ENCODE peak calls at places on chromosomes 4 and X, in four cellular contexts. D is GM12878, O is K562, Y is HepG2. E is an unnamed sample.

GRCh38 chrX:47143894-47144625 is 442 bp downstream of the NDUFB11 start:
- DNase-seq in D (peak), O (peak), Y (no peak), E (no peak)

GRCh38 chr4:78644744-78645330 is 93.3 kb downstream of the ANXA3 start:
- DNase-seq in D (no peak), O (peak), Y (peak), E (peak)

GRCh38 chr4:6534618-6535328 is 40.2 kb upstream of the MAN2B2 start:
- DNase-seq in D (no peak), O (no peak), Y (no peak), E (no peak)

GRCh38 chr4:56821394-56822263 is at the start of gene SPINK2:
- DNase-seq in D (no peak), O (peak), Y (no peak), E (peak)

GRCh38 chr4:26140150-26140898 is 180.5 kb upstream of the RBPJ start:
- DNase-seq in D (no peak), O (peak), Y (no peak), E (no peak)

GRCh38 chr4:155426953-155427352 is 50.2 kb upstream of the MAP9 start:
- DNase-seq in D (no peak), O (no peak), Y (no peak), E (peak)

GRCh38 chrX:110569506-110569905 is 210.9 kb downstream of the RTL9 start:
- DNase-seq in D (no peak), O (no peak), Y (no peak), E (no peak)

GRCh38 chr4:25111648-25112196 is 48.5 kb downstream of the SEPSECS start:
- DNase-seq in D (no peak), O (no peak), Y (no peak), E (no peak)

GRCh38 chr4:104860227-104861123 is 286.2 kb upstream of the TET2 start:
- DNase-seq in D (peak), O (peak), Y (peak), E (peak)

GRCh38 chr4:119823891-119824290 is 195.3 kb upstream of the PDE5A start:
- DNase-seq in D (no peak), O (no peak), Y (no peak), E (no peak)

GRCh38 chr4:47837582-47838294 is at the start of gene CORIN:
- DNase-seq in D (no peak), O (no peak), Y (no peak), E (peak)

GRCh38 chr4:170088686-170089085 is 1.1 kb downstream of the AADAT start:
- DNase-seq in D (no peak), O (no peak), Y (no peak), E (no peak)

GRCh38 chr4:107619731-107620130 is 100.3 kb downstream of the PAPSS1 start:
- DNase-seq in D (no peak), O (no peak), Y (no peak), E (no peak)
- TF ChIP-seq FOXM1 in D (no peak), O (no peak), Y (no peak), E (no peak)

DNA sequence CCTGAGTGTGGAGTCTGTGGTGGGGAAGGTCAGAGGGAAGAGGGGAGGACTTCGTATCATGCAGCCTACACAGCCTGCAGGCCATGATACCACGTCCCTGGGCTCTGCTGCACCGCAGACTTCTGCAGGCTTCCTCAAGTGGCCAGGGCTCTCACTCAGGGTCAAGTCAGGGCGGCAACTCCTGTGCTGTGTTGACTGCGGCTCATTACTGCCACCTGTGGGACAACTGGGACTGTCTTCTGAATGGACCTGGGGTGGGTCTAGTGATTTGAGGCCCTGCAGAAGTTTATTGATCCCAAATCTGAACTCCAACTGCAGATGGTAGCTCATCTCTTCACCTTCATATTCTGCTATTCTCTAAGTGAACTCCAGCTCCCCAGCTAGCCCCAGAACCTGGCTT is 167.1 kb downstream of the NSUN7 start:
- DNase-seq in D (no peak), O (peak), Y (peak), E (peak)
- TF ChIP-seq FOXK2 in D (no peak), O (no peak), Y (no peak), E (no peak)

GRCh38 chrX:39931554-39932282 is 166.0 kb downstream of the BCOR start:
- DNase-seq in D (no peak), O (no peak), Y (no peak), E (no peak)
- TF ChIP-seq FOXM1 in D (no peak), O (no peak), Y (no peak), E (no peak)

GRCh38 chrX:83508526-83509245 is 596 bp downstream of the POU3F4 start:
- DNase-seq in D (no peak), O (no peak), Y (no peak), E (no peak)

GRCh38 chrX:83512111-83512510 is 4.0 kb downstream of the POU3F4 start:
- DNase-seq in D (no peak), O (no peak), Y (no peak), E (no peak)

GRCh38 chrX:83510466-83511181 is 2.5 kb downstream of the POU3F4 start:
- DNase-seq in D (no peak), O (no peak), Y (no peak), E (no peak)

GRCh38 chrX:83509246-83509801 is 1.2 kb downstream of the POU3F4 start:
- DNase-seq in D (no peak), O (no peak), Y (no peak), E (no peak)

GRCh38 chrX:83511208-83511607 is 3.1 kb downstream of the POU3F4 start:
- DNase-seq in D (no peak), O (no peak), Y (no peak), E (no peak)
- TF ChIP-seq FOXK2 in D (no peak), O (no peak), Y (no peak), E (no peak)

GRCh38 chr4:80252953-80253352 is 13.5 kb upstream of the FGF5 start:
- DNase-seq in D (no peak), O (no peak), Y (no peak), E (no peak)

GRCh38 chr4:80252427-80252826 is 14.0 kb upstream of the FGF5 start:
- DNase-seq in D (no peak), O (no peak), Y (no peak), E (no peak)

GRCh38 chr4:80255374-80256095 is 10.9 kb upstream of the FGF5 start:
- DNase-seq in D (no peak), O (no peak), Y (no peak), E (no peak)

GRCh38 chr4:80254114-80254513 is 12.3 kb upstream of the FGF5 start:
- DNase-seq in D (no peak), O (no peak), Y (no peak), E (no peak)

GRCh38 chr4:80253510-80253909 is 13.0 kb upstream of the FGF5 start:
- DNase-seq in D (no peak), O (peak), Y (no peak), E (no peak)
- TF ChIP-seq FOXM1 in D (no peak), O (peak), Y (no peak), E (no peak)

GRCh38 chr4:181685911-181686310 is 557.3 kb upstream of the TENM3 start:
- DNase-seq in D (no peak), O (no peak), Y (no peak), E (no peak)
- TF ChIP-seq FOXK2 in D (no peak), O (no peak), Y (no peak), E (no peak)

GRCh38 chr4:176761872-176762271 is 30.9 kb downstream of the VEGFC start:
- DNase-seq in D (no peak), O (no peak), Y (no peak), E (no peak)

GRCh38 chr4:176762661-176763308 is 29.9 kb downstream of the VEGFC start:
- DNase-seq in D (no peak), O (no peak), Y (no peak), E (no peak)

GRCh38 chr4:176769519-176769918 is 23.2 kb downstream of the VEGFC start:
- DNase-seq in D (no peak), O (no peak), Y (no peak), E (no peak)

DNA sequence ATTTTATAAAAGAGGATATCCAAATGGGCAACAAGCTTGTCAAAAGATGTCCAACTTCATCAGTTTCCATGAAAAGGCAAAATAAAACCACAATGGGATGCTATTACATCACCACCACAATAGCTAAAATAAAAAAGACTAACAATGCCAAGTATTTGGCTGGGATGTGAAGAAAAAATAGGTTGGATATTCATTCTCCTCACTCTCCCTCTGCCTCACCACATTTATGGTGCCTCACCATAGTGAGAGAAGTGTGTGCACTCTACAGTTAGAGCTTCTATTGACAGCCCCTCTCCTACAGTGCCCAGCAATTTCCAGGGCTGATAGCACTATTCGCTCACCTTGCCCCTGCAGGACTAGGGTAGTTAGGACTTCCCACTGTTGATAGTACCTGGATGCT is 25.5 kb downstream of the VEGFC start:
- DNase-seq in D (no peak), O (no peak), Y (no peak), E (no peak)
- TF ChIP-seq FOXM1 in D (no peak), O (no peak), Y (no peak), E (no peak)

GRCh38 chr4:113394108-113394729 is 344.8 kb downstream of the ANK2 start:
- DNase-seq in D (no peak), O (no peak), Y (no peak), E (no peak)

GRCh38 chr4:113398441-113399143 is 349.1 kb downstream of the ANK2 start:
- DNase-seq in D (no peak), O (no peak), Y (no peak), E (no peak)

GRCh38 chr4:113394730-113395530 is 345.5 kb downstream of the ANK2 start:
- DNase-seq in D (peak), O (peak), Y (peak), E (peak)

DNA sequence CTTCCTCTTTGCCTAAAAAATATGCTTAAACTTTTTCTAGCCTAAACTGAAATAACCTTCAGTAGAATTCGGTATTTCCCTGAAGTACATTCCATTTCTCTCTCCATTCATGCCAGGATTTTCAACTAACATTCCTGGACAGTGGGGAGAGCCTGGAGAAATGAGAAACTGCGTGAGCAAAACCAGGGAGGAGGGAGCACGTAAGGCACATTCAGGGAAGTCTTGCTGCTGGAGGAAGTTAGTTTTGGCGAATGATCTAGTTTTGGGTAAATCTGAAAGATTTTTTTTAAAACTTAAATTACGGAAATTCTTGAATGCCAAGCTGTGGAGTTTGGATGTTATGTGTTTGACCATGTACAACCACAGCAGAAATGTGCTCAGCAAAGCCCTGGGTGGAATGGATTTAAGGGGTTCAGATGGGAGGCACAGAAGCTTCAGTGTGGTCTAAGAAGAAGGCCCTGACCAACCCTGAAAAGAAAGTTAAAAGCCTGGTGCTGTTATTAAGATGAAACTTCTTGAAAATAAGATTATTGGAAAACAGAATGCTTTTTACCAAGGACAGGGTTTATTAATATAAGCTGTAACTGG is 347.8 kb downstream of the ANK2 start:
- DNase-seq in D (no peak), O (no peak), Y (no peak), E (no peak)
- TF ChIP-seq FOXK2 in D (no peak), O (no peak), Y (no peak), E (no peak)